ENCODE peak calls at places on chromosomes 1 and 21, in five cellular contexts. B, K, J, R and W are unnamed samples.

GRCh38 chr1:43036457-43036827 is 77.8 kb upstream of the SLC2A1 start:
- DNase-seq in B (no peak), K (no peak), J (no peak), R (no peak), W (no peak)

GRCh38 chr21:45228171-45228641 is 59.5 kb downstream of the POFUT2 start:
- DNase-seq in B (peak; percentile 77), K (peak; percentile 31), J (peak; percentile 83), R (peak; percentile 97), W (no peak)

GRCh38 chr1:29655145-29655544 is 418.8 kb downstream of the PTPRU start:
- DNase-seq in B (peak; percentile 23), K (no peak), J (no peak), R (no peak), W (no peak)

GRCh38 chr21:46120301-46121285 is 22.7 kb downstream of the COL6A2 start:
- DNase-seq in B (peak; percentile 47), K (no peak), J (no peak), R (no peak), W (no peak)

GRCh38 chr1:165619647-165620151 is 11.3 kb upstream of the MGST3 start:
- DNase-seq in B (no peak), K (no peak), J (no peak), R (no peak), W (no peak)

GRCh38 chr21:45034556-45035476 is 39.6 kb upstream of the ADARB1 start:
- DNase-seq in B (peak; percentile 51), K (no peak), J (no peak), R (no peak), W (no peak)

GRCh38 chr1:180376253-180376652 is 126.1 kb downstream of the ACBD6 start:
- DNase-seq in B (no peak), K (no peak), J (no peak), R (no peak), W (no peak)

GRCh38 chr21:28791595-28792282 is 200.9 kb downstream of the LTN1 start:
- DNase-seq in B (no peak), K (no peak), J (no peak), R (no peak), W (no peak)

GRCh38 chr21:35390013-35390776 is 341.1 kb upstream of the RUNX1 start:
- DNase-seq in B (no peak), K (no peak), J (no peak), R (peak; percentile 33), W (no peak)